ENCODE peak calls at places on chromosomes 11 and 22, in six cellular contexts. K is WTC11, E is NCI-H446, W is endothelial cell of umbilical vein, A is lung microvascular endothelial cell, M is PC-3. Z is an unnamed sample.

GRCh38 chr22:39318507-39319283 is 728 bp downstream of the RPL3 start:
- DNase-seq in E (no peak), A (peak), K (no peak), W (no peak), M (no peak), Z (no peak)

GRCh38 chr22:19823638-19824196 is 31.0 kb downstream of the GNB1L start:
- DNase-seq in E (no peak), M (no peak), W (no peak), A (no peak), K (no peak), Z (no peak)

GRCh38 chr11:44608654-44609027 is 43.2 kb downstream of the CD82 start:
- DNase-seq in K (no peak), E (no peak), W (no peak), M (no peak), A (no peak), Z (no peak)

GRCh38 chr11:131839326-131839725 is 468.9 kb downstream of the NTM start:
- DNase-seq in E (no peak), W (peak), K (no peak), A (no peak), M (no peak), Z (no peak)

GRCh38 chr22:37254206-37254866 is 10.3 kb upstream of the RAC2 start:
- DNase-seq in E (no peak), M (peak), A (peak), W (peak), K (no peak), Z (no peak)

GRCh38 chr11:2655834-2656622 is 43.8 kb downstream of the KCNQ1OT1 start:
- DNase-seq in W (no peak), E (no peak), K (no peak), M (peak), A (peak), Z (no peak)

GRCh38 chr22:45889539-45890350 is 87.2 kb downstream of the WNT7B start:
- DNase-seq in W (no peak), E (no peak), M (no peak), K (peak), A (peak), Z (no peak)

GRCh38 chr22:33492210-33492651 is 428.0 kb downstream of the LARGE1 start:
- DNase-seq in M (no peak), E (no peak), W (no peak), K (no peak), A (no peak), Z (no peak)

GRCh38 chr11:35662649-35663407 is at the start of gene TRIM44:
- DNase-seq in E (peak), M (peak), A (peak), W (peak), K (peak), Z (peak)

GRCh38 chr11:61535998-61536675 is 27.6 kb downstream of the LRRC10B start:
- DNase-seq in A (no peak), M (no peak), K (no peak), W (no peak), E (no peak), Z (no peak)